ENCODE peak calls at places on chromosomes 6 and 20, in five cellular contexts. G is transverse colon; Q is spleen; N is stimulated activated naive B cell treated with anti-CD40 and anti-IgM and Interleukin-4, amounts not matched to agents 10 μg/mL and 1 μg/mL and 100 μg/mL, for 72 hours; K is A172. I is an unnamed sample.
A peak's percentile ranks its signal among the peaks of the same experiment; 100 is the strongest.

GRCh38 chr6:37822851-37823682 is 3.5 kb downstream of the ZFAND3 start:
- DNase-seq in G (peak; percentile 89), Q (no peak), N (no peak), K (no peak), I (no peak)

GRCh38 chr6:21098744-21099143 is 494.8 kb upstream of the SOX4 start:
- DNase-seq in G (no peak), Q (no peak), N (no peak), K (no peak), I (no peak)

GRCh38 chr6:161137320-161137719 is 136.5 kb downstream of the AGPAT4 start:
- DNase-seq in G (no peak), Q (no peak), N (no peak), K (no peak), I (no peak)

GRCh38 chr6:3630258-3630828 is 121.2 kb downstream of the PXDC1 start:
- DNase-seq in G (no peak), Q (no peak), N (no peak), K (no peak), I (no peak)

GRCh38 chr20:24996449-24997195 is 4.1 kb upstream of the APMAP start:
- DNase-seq in G (no peak), Q (peak; percentile 38), N (no peak), K (no peak), I (no peak)

GRCh38 chr6:30885999-30886896 is 1.9 kb downstream of the DDR1 start:
- DNase-seq in G (peak; percentile 70), Q (peak; percentile 54), N (no peak), K (peak; percentile 89), I (no peak)

GRCh38 chr20:33408716-33409654 is 7.7 kb upstream of the CDK5RAP1 start:
- DNase-seq in G (no peak), Q (no peak), N (peak; percentile 67), K (no peak), I (no peak)

GRCh38 chr6:139060332-139060731 is 31.8 kb downstream of the ABRACL start:
- DNase-seq in G (no peak), Q (no peak), N (no peak), K (peak; percentile 19), I (peak; percentile 78)

GRCh38 chr6:8969747-8970146 is 534.4 kb upstream of the SLC35B3 start:
- DNase-seq in G (no peak), Q (no peak), N (no peak), K (no peak), I (no peak)

GRCh38 chr20:59402697-59403096 is 102.3 kb downstream of the EDN3 start:
- DNase-seq in G (no peak), Q (no peak), N (no peak), K (no peak), I (no peak)

GRCh38 chr6:166781331-166781730 is 154.3 kb upstream of the RPS6KA2 start:
- DNase-seq in G (no peak), Q (peak; percentile 55), N (no peak), K (no peak), I (no peak)

GRCh38 chr6:10722820-10723651 is at the start of gene TMEM14C:
- DNase-seq in G (peak; percentile 99), Q (peak; percentile 99), N (peak; percentile 90), K (peak; percentile 95), I (peak; percentile 95)

GRCh38 chr6:35258858-35259193 is 709 bp upstream of the ZNF76 start:
- DNase-seq in G (no peak), Q (no peak), N (no peak), K (no peak), I (no peak)

GRCh38 chr6:113662688-113663333 is 194.3 kb upstream of the MARCKS start:
- DNase-seq in G (no peak), Q (no peak), N (no peak), K (no peak), I (no peak)

GRCh38 chr20:2156666-2157624 is 55.3 kb downstream of the STK35 start:
- DNase-seq in G (no peak), Q (no peak), N (no peak), K (peak; percentile 37), I (no peak)

GRCh38 chr20:38043512-38044300 is 10.2 kb downstream of the RPRD1B start:
- DNase-seq in G (no peak), Q (no peak), N (no peak), K (peak; percentile 96), I (no peak)

GRCh38 chr6:20688710-20689500 is 154.6 kb downstream of the CDKAL1 start:
- DNase-seq in G (no peak), Q (no peak), N (no peak), K (peak; percentile 21), I (peak; percentile 44)

GRCh38 chr6:44572346-44572745 is 184.8 kb downstream of the CDC5L start:
- DNase-seq in G (no peak), Q (no peak), N (no peak), K (no peak), I (no peak)

GRCh38 chr20:38170914-38171300 is 5.8 kb upstream of the TGM2 start:
- DNase-seq in G (no peak), Q (no peak), N (no peak), K (no peak), I (no peak)

GRCh38 chr6:144468709-144469108 is 183.6 kb downstream of the UTRN start:
- DNase-seq in G (no peak), Q (no peak), N (no peak), K (no peak), I (no peak)

GRCh38 chr6:41367061-41367460 is 31.7 kb downstream of the NCR2 start:
- DNase-seq in G (no peak), Q (no peak), N (no peak), K (no peak), I (no peak)

GRCh38 chr6:17601389-17601703 is 1.2 kb downstream of the FAM8A1 start:
- DNase-seq in G (no peak), Q (no peak), N (no peak), K (no peak), I (no peak)

GRCh38 chr6:150770631-150771030 is 94.9 kb upstream of the MTHFD1L start:
- DNase-seq in G (no peak), Q (no peak), N (no peak), K (no peak), I (no peak)

GRCh38 chr20:6038256-6038655 is 15.6 kb downstream of the LRRN4 start:
- DNase-seq in G (no peak), Q (no peak), N (no peak), K (no peak), I (no peak)

GRCh38 chr6:153231048-153231635 is 100.1 kb upstream of the RGS17 start:
- DNase-seq in G (peak; percentile 40), Q (no peak), N (no peak), K (peak; percentile 4), I (no peak)

GRCh38 chr20:22369100-22369499 is 215.3 kb downstream of the FOXA2 start:
- DNase-seq in G (no peak), Q (no peak), N (no peak), K (no peak), I (no peak)

GRCh38 chr6:114747995-114748625 is 405.3 kb upstream of the HS3ST5 start:
- DNase-seq in G (no peak), Q (no peak), N (no peak), K (peak; percentile 46), I (peak; percentile 24)

GRCh38 chr20:49833483-49833882 is 20.9 kb downstream of the SLC9A8 start:
- DNase-seq in G (no peak), Q (no peak), N (no peak), K (no peak), I (no peak)

GRCh38 chr20:8583209-8584106 is 451.4 kb downstream of the PLCB1 start:
- DNase-seq in G (peak; percentile 13), Q (no peak), N (no peak), K (no peak), I (no peak)

GRCh38 chr6:44059359-44060342 is 67.6 kb downstream of the MRPL14 start:
- DNase-seq in G (no peak), Q (no peak), N (no peak), K (peak; percentile 74), I (no peak)